ENCODE peak calls at places on chromosomes 2 and 18, in nine cellular contexts. One of them, this sample, is unnamed.

GRCh38 chr2:239039479-239039861 is 191.6 kb downstream of the TWIST2 start:
- DNase-seq in heart left ventricle: peak
- DNase-seq in PC-3: no peak
- DNase-seq in left lung: peak
- DNase-seq in epithelial cell of proximal tubule: no peak
- DNase-seq in body of pancreas: no peak
- DNase-seq in fibroblast of mammary gland: no peak
- DNase-seq in right lobe of liver: no peak
- DNase-seq in retinal pigment epithelial cell: no peak
- DNase-seq in this sample: no peak

GRCh38 chr2:170812716-170813585 is 3.7 kb upstream of the GAD1 start:
- DNase-seq in heart left ventricle: no peak
- DNase-seq in PC-3: peak
- DNase-seq in left lung: no peak
- DNase-seq in epithelial cell of proximal tubule: no peak
- DNase-seq in body of pancreas: peak
- DNase-seq in fibroblast of mammary gland: peak
- DNase-seq in right lobe of liver: no peak
- DNase-seq in retinal pigment epithelial cell: no peak
- DNase-seq in this sample: peak

GRCh38 chr2:101346909-101347308 is 38.4 kb upstream of the RNF149 start:
- DNase-seq in heart left ventricle: no peak
- DNase-seq in PC-3: no peak
- DNase-seq in left lung: no peak
- DNase-seq in epithelial cell of proximal tubule: no peak
- DNase-seq in body of pancreas: no peak
- DNase-seq in fibroblast of mammary gland: no peak
- DNase-seq in right lobe of liver: no peak
- DNase-seq in retinal pigment epithelial cell: no peak
- DNase-seq in this sample: no peak

GRCh38 chr2:9118383-9118960 is 88.1 kb upstream of the ASAP2 start:
- DNase-seq in heart left ventricle: no peak
- DNase-seq in PC-3: no peak
- DNase-seq in left lung: no peak
- DNase-seq in epithelial cell of proximal tubule: no peak
- DNase-seq in body of pancreas: no peak
- DNase-seq in fibroblast of mammary gland: no peak
- DNase-seq in right lobe of liver: no peak
- DNase-seq in retinal pigment epithelial cell: no peak
- DNase-seq in this sample: no peak

GRCh38 chr2:234861841-234862735 is 89.7 kb upstream of the SH3BP4 start:
- DNase-seq in heart left ventricle: peak
- DNase-seq in PC-3: no peak
- DNase-seq in left lung: no peak
- DNase-seq in epithelial cell of proximal tubule: no peak
- DNase-seq in body of pancreas: no peak
- DNase-seq in fibroblast of mammary gland: peak
- DNase-seq in right lobe of liver: no peak
- DNase-seq in retinal pigment epithelial cell: no peak
- DNase-seq in this sample: no peak

GRCh38 chr2:96602330-96602823 is 35.7 kb downstream of the KANSL3 start:
- DNase-seq in heart left ventricle: no peak
- DNase-seq in PC-3: peak
- DNase-seq in left lung: no peak
- DNase-seq in epithelial cell of proximal tubule: no peak
- DNase-seq in body of pancreas: peak
- DNase-seq in fibroblast of mammary gland: no peak
- DNase-seq in right lobe of liver: peak
- DNase-seq in retinal pigment epithelial cell: no peak
- DNase-seq in this sample: no peak

GRCh38 chr18:42675810-42676209 is 439.7 kb downstream of the RIT2 start:
- DNase-seq in heart left ventricle: no peak
- DNase-seq in PC-3: no peak
- DNase-seq in left lung: no peak
- DNase-seq in epithelial cell of proximal tubule: no peak
- DNase-seq in body of pancreas: no peak
- DNase-seq in fibroblast of mammary gland: no peak
- DNase-seq in right lobe of liver: no peak
- DNase-seq in retinal pigment epithelial cell: no peak
- DNase-seq in this sample: no peak

GRCh38 chr2:208306291-208306690 is 40.2 kb downstream of the PIKFYVE start:
- DNase-seq in heart left ventricle: no peak
- DNase-seq in PC-3: no peak
- DNase-seq in left lung: no peak
- DNase-seq in epithelial cell of proximal tubule: no peak
- DNase-seq in body of pancreas: no peak
- DNase-seq in fibroblast of mammary gland: peak
- DNase-seq in right lobe of liver: no peak
- DNase-seq in retinal pigment epithelial cell: no peak
- DNase-seq in this sample: peak

GRCh38 chr2:151987484-151987883 is 111.4 kb downstream of the CACNB4 start:
- DNase-seq in heart left ventricle: no peak
- DNase-seq in PC-3: no peak
- DNase-seq in left lung: no peak
- DNase-seq in epithelial cell of proximal tubule: no peak
- DNase-seq in body of pancreas: no peak
- DNase-seq in fibroblast of mammary gland: no peak
- DNase-seq in right lobe of liver: no peak
- DNase-seq in retinal pigment epithelial cell: no peak
- DNase-seq in this sample: no peak

GRCh38 chr2:109207201-109207600 is 78.2 kb downstream of the SH3RF3 start:
- DNase-seq in heart left ventricle: no peak
- DNase-seq in PC-3: no peak
- DNase-seq in left lung: no peak
- DNase-seq in epithelial cell of proximal tubule: no peak
- DNase-seq in body of pancreas: no peak
- DNase-seq in fibroblast of mammary gland: no peak
- DNase-seq in right lobe of liver: no peak
- DNase-seq in retinal pigment epithelial cell: no peak
- DNase-seq in this sample: no peak

GRCh38 chr2:100630473-100630977 is 67.7 kb downstream of the PDCL3 start:
- DNase-seq in heart left ventricle: no peak
- DNase-seq in PC-3: no peak
- DNase-seq in left lung: no peak
- DNase-seq in epithelial cell of proximal tubule: no peak
- DNase-seq in body of pancreas: no peak
- DNase-seq in fibroblast of mammary gland: no peak
- DNase-seq in right lobe of liver: no peak
- DNase-seq in retinal pigment epithelial cell: no peak
- DNase-seq in this sample: no peak

DNA sequence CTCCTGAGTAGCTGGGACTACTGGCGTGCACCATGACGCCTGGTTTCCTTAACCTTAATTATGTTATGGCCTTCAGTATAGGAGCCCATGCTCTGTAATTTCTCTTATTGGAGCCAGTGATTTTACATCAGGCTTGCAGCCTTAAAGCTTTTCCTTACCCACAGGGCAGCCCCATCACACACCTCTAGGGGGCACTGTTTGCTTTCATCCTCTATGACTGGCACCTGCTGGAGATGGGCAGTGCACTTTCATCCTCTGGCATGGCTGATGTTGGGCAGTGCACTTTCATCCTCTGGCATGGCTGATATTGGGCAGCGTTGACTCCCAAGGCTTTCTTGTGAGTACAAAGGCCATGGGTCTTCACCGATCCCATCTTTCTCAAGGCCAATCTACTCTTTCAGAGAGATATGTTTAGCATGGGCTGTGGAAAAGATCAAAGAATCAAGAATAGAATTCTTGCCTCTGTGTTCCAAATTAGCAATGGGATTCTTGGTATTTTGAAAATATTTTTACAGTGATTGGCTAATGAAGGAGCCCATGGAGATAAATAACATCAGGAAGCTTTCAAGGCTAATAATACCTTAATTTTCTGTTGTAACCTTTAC is 80.7 kb upstream of the MEX3C start:
- DNase-seq in heart left ventricle: peak
- DNase-seq in PC-3: peak
- DNase-seq in left lung: no peak
- DNase-seq in epithelial cell of proximal tubule: no peak
- DNase-seq in body of pancreas: peak
- DNase-seq in fibroblast of mammary gland: peak
- DNase-seq in right lobe of liver: peak
- DNase-seq in retinal pigment epithelial cell: no peak
- DNase-seq in this sample: no peak
- TF ChIP-seq CTCF in heart left ventricle: peak
- TF ChIP-seq CTCF in PC-3: peak
- TF ChIP-seq CTCF in left lung: peak
- TF ChIP-seq CTCF in epithelial cell of proximal tubule: peak
- TF ChIP-seq CTCF in body of pancreas: peak
- TF ChIP-seq CTCF in fibroblast of mammary gland: peak
- TF ChIP-seq CTCF in right lobe of liver: peak
- TF ChIP-seq CTCF in retinal pigment epithelial cell: peak
- TF ChIP-seq CTCF in this sample: peak

DNA sequence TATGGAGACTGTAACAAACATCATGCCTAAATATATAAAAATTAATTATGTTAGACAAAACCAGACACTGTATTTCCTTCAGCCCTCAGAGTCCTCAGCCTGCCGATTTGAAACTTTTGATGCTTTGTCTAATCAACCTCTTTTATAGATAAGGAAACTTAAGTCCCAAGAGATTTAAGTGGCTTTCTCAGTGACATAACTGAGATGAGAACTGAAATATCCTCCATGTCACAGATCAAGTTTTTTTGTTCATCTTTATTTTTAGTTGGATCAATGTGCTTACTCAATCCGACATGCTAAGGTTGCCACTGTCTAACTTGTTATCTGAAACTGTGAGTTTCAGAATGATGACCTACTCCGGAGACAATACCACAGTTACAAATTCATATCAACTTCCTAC is 72.3 kb downstream of the BARD1 start:
- DNase-seq in heart left ventricle: no peak
- DNase-seq in PC-3: no peak
- DNase-seq in left lung: no peak
- DNase-seq in epithelial cell of proximal tubule: no peak
- DNase-seq in body of pancreas: no peak
- DNase-seq in fibroblast of mammary gland: no peak
- DNase-seq in right lobe of liver: no peak
- DNase-seq in retinal pigment epithelial cell: no peak
- DNase-seq in this sample: no peak
- H3K4me3 ChIP-seq in heart left ventricle: no peak
- H3K4me3 ChIP-seq in PC-3: no peak
- H3K4me3 ChIP-seq in left lung: no peak
- H3K4me3 ChIP-seq in epithelial cell of proximal tubule: no peak
- H3K4me3 ChIP-seq in body of pancreas: no peak
- H3K4me3 ChIP-seq in fibroblast of mammary gland: no peak
- H3K4me3 ChIP-seq in right lobe of liver: no peak
- H3K4me3 ChIP-seq in retinal pigment epithelial cell: no peak
- H3K4me3 ChIP-seq in this sample: no peak

DNA sequence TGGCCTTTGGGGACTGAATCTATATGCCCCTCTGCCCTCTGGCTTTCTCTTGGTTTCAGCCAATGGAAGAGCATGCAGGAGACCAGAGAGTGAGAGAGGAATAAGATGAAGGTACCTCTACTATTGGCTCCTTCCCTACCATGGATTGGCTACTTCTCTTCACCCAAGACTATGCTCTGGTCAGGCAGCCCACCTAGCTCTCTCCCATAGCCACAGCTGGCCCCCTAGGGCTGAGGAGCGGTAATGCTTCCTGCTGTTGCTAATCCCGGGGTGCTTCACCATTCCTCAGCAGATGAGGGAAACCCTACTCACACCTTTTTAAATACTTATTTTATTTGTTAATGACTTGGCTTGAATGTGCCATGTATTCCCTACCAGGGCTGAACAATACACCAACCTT is 142.4 kb downstream of the MREG start:
- DNase-seq in heart left ventricle: no peak
- DNase-seq in PC-3: peak
- DNase-seq in left lung: no peak
- DNase-seq in epithelial cell of proximal tubule: no peak
- DNase-seq in body of pancreas: no peak
- DNase-seq in fibroblast of mammary gland: peak
- DNase-seq in right lobe of liver: no peak
- DNase-seq in retinal pigment epithelial cell: no peak
- DNase-seq in this sample: peak
- TF ChIP-seq CTCF in heart left ventricle: no peak
- TF ChIP-seq CTCF in PC-3: peak
- TF ChIP-seq CTCF in left lung: no peak
- TF ChIP-seq CTCF in epithelial cell of proximal tubule: peak
- TF ChIP-seq CTCF in body of pancreas: no peak
- TF ChIP-seq CTCF in fibroblast of mammary gland: peak
- TF ChIP-seq CTCF in right lobe of liver: no peak
- TF ChIP-seq CTCF in retinal pigment epithelial cell: peak
- TF ChIP-seq CTCF in this sample: peak

DNA sequence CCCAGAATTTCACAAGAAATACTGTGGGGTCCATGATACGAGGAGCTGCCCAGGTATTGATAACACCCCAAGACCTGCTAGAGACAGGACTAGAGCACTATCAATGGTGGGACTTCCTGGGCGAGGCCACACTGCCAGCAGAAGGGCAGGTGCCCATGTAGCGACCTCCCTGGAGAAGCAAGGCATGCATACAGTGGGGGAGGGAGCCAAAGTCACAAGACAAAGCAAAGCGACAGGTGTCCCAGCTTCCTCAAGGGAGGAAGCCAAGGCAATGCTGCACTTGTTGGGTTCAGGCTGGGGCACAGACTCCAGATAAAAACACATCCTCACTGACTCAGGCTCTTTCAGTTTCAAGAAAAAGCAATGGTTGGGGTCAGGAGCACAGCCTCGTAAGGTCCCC is 7.5 kb downstream of the CD207 start:
- DNase-seq in heart left ventricle: no peak
- DNase-seq in PC-3: no peak
- DNase-seq in left lung: no peak
- DNase-seq in epithelial cell of proximal tubule: no peak
- DNase-seq in body of pancreas: no peak
- DNase-seq in fibroblast of mammary gland: no peak
- DNase-seq in right lobe of liver: no peak
- DNase-seq in retinal pigment epithelial cell: no peak
- DNase-seq in this sample: no peak
- H3K4me3 ChIP-seq in heart left ventricle: no peak
- H3K4me3 ChIP-seq in PC-3: no peak
- H3K4me3 ChIP-seq in left lung: no peak
- H3K4me3 ChIP-seq in epithelial cell of proximal tubule: no peak
- H3K4me3 ChIP-seq in body of pancreas: no peak
- H3K4me3 ChIP-seq in fibroblast of mammary gland: no peak
- H3K4me3 ChIP-seq in right lobe of liver: no peak
- H3K4me3 ChIP-seq in retinal pigment epithelial cell: no peak
- H3K4me3 ChIP-seq in this sample: no peak

This sample was measured in foreskin fibroblast.